ENCODE peak calls at places on chromosomes 4 and X, in four cellular contexts. M, Y, K and S are unnamed samples.

GRCh38 chrX:39985551-39985950 is 112.2 kb downstream of the BCOR start:
- DNase-seq in Y (peak), M (no peak), K (no peak), S (no peak)

GRCh38 chr4:20778896-20779295 is 78.6 kb downstream of the PACRGL start:
- DNase-seq in M (no peak), K (no peak), Y (no peak), S (no peak)

GRCh38 chr4:18366762-18367358 is 345.3 kb upstream of the LCORL start:
- DNase-seq in Y (peak), M (no peak), K (no peak), S (no peak)

GRCh38 chrX:13652256-13653021 is 502 bp upstream of the TCEANC start:
- DNase-seq in K (peak), Y (no peak), M (peak), S (no peak)

GRCh38 chr4:84235131-84235530 is 264.0 kb downstream of the NKX6-1 start:
- DNase-seq in K (no peak), M (no peak), Y (no peak), S (no peak)

GRCh38 chr4:54683616-54684346 is 26.0 kb downstream of the KIT start:
- DNase-seq in K (peak), M (peak), Y (peak), S (peak)

GRCh38 chrX:66049056-66049455 is 9.2 kb upstream of the VSIG4 start:
- DNase-seq in M (no peak), K (no peak), Y (no peak), S (no peak)

GRCh38 chr4:83569967-83570366 is 34.1 kb downstream of the GPAT3 start:
- DNase-seq in Y (no peak), M (no peak), K (no peak), S (no peak)

GRCh38 chr4:151948351-151949016 is 187.7 kb upstream of the GATB start:
- DNase-seq in M (no peak), K (no peak), Y (no peak), S (no peak)

GRCh38 chrX:153585827-153586226 is 13.1 kb downstream of the CCNQ start:
- DNase-seq in K (no peak), Y (no peak), M (no peak), S (no peak)

GRCh38 chrX:18354369-18355329 is at the start of gene SCML2:
- DNase-seq in M (no peak), Y (peak), K (peak), S (no peak)

GRCh38 chrX:118497180-118497814 is 1.7 kb downstream of the DOCK11 start:
- DNase-seq in K (no peak), Y (peak), M (no peak), S (no peak)

GRCh38 chr4:78645853-78646757 is 94.5 kb downstream of the ANXA3 start:
- DNase-seq in K (peak), M (no peak), Y (peak), S (peak)

GRCh38 chr4:178165909-178166308 is 723.7 kb upstream of the AGA start:
- DNase-seq in M (no peak), K (no peak), Y (no peak), S (no peak)

GRCh38 chr4:14084598-14084997 is 457.1 kb upstream of the BOD1L1 start:
- DNase-seq in M (no peak), K (no peak), Y (no peak), S (no peak)

GRCh38 chrX:66728818-66729271 is 90.0 kb upstream of the EDA2R start:
- DNase-seq in K (peak), M (no peak), Y (peak), S (no peak)

GRCh38 chrX:150050387-150050786 is 112.1 kb upstream of the EOLA2 start:
- DNase-seq in Y (no peak), K (peak), M (no peak), S (no peak)

GRCh38 chr4:89110986-89111832 is at the start of gene TIGD2:
- DNase-seq in K (peak), Y (peak), M (peak), S (peak)

GRCh38 chr4:185109736-185110135 is 33.3 kb upstream of the SLC25A4 start:
- DNase-seq in M (no peak), Y (no peak), K (no peak), S (no peak)

GRCh38 chr4:64718091-64718490 is 308.8 kb upstream of the TECRL start:
- DNase-seq in M (no peak), K (no peak), Y (no peak), S (no peak)

GRCh38 chr4:121138014-121138413 is 26.1 kb downstream of the TNIP3 start:
- DNase-seq in M (no peak), Y (no peak), K (no peak), S (no peak)

GRCh38 chr4:169070071-169070894 is 60.2 kb upstream of the CBR4 start:
- DNase-seq in K (no peak), M (peak), Y (peak), S (no peak)

GRCh38 chrX:134172588-134173259 is 64.3 kb upstream of the CCDC160 start:
- DNase-seq in M (no peak), Y (no peak), K (no peak), S (no peak)

GRCh38 chr4:62740296-62740695 is 1540.2 kb downstream of the ADGRL3 start:
- DNase-seq in K (no peak), Y (no peak), M (no peak), S (no peak)

GRCh38 chr4:106584590-106584989 is 216.0 kb upstream of the GIMD1 start:
- DNase-seq in M (no peak), Y (no peak), K (no peak), S (no peak)

GRCh38 chr4:174681723-174682300 is 147.2 kb downstream of the GLRA3 start:
- DNase-seq in K (peak), M (no peak), Y (no peak), S (no peak)

GRCh38 chr4:42331914-42332368 is 65.3 kb upstream of the SHISA3 start:
- DNase-seq in K (no peak), M (peak), Y (no peak), S (no peak)

GRCh38 chr4:144820706-144821105 is 174.8 kb downstream of the HHIP start:
- DNase-seq in K (no peak), Y (no peak), M (no peak), S (no peak)

GRCh38 chr4:24473309-24473721 is 111.0 kb downstream of the DHX15 start:
- DNase-seq in Y (no peak), K (peak), M (no peak), S (no peak)

GRCh38 chr4:174663254-174663653 is 141.0 kb upstream of the HPGD start:
- DNase-seq in Y (no peak), K (no peak), M (no peak), S (no peak)

GRCh38 chrX:111375747-111376146 is 36.2 kb downstream of the DCX start:
- DNase-seq in M (no peak), K (no peak), Y (no peak), S (no peak)

GRCh38 chrX:10104958-10105658 is 51.7 kb upstream of the CLCN4 start:
- DNase-seq in M (no peak), K (no peak), Y (no peak), S (no peak)

GRCh38 chr4:123417813-123418212 is 21.2 kb downstream of the SPRY1 start:
- DNase-seq in K (no peak), Y (no peak), M (no peak), S (no peak)

DNA sequence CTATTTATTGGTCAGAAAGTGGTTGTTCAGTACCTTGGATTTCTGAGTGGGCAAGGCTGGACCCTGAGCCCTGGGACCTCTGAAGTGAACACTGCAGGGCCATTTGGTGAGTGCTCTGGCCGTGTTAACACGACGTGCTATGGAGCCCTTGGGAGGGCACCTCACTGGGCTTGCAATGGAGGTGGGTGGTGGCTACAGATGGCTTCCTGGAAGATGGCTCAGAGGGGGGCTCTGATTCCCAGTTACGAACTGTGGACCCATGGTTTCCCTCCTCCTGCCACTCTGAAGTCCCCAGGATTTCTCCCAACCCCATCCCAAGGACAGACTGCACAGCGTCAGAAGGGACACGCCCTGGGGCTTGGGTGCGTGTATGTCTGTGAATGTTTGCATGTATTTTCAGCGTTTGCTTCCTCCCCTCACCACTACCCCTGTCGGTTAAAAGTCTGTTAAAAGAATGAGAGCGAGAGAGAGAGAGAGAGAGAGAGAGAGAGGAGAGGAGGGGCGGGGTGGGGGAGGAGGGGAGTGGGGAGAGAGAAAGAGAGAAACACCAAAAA is 3.7 kb upstream of the RHOH start:
- DNase-seq in Y (peak), K (no peak), M (no peak), S (no peak)
- TF ChIP-seq TCF7L2 in Y (no peak), K (no peak), M (no peak), S (no peak)

GRCh38 chr4:3405176-3405575 is 36.6 kb upstream of the HGFAC start:
- DNase-seq in K (no peak), M (no peak), Y (no peak), S (no peak)

GRCh38 chr4:3407171-3407771 is 34.5 kb upstream of the HGFAC start:
- DNase-seq in K (no peak), Y (no peak), M (no peak), S (no peak)

GRCh38 chr4:3407930-3408792 is 33.6 kb upstream of the HGFAC start:
- DNase-seq in K (no peak), Y (peak), M (no peak), S (no peak)

GRCh38 chr4:3406021-3406420 is 35.7 kb upstream of the HGFAC start:
- DNase-seq in M (no peak), K (no peak), Y (no peak), S (no peak)

GRCh38 chr4:3406431-3406830 is 35.3 kb upstream of the HGFAC start:
- DNase-seq in K (no peak), M (no peak), Y (no peak), S (no peak)
- TF ChIP-seq TCF7L2 in K (no peak), M (no peak), Y (no peak), S (no peak)

GRCh38 chrX:29662101-29662500 is 553.3 kb upstream of the MAGEB2 start:
- DNase-seq in K (no peak), Y (no peak), M (no peak), S (peak)
- TF ChIP-seq TCF7L2 in K (no peak), Y (no peak), M (no peak), S (no peak)

GRCh38 chr4:115678425-115678941 is 565.1 kb upstream of the NDST4 start:
- DNase-seq in M (no peak), Y (no peak), K (no peak), S (no peak)
- TF ChIP-seq TCF7L2 in M (no peak), Y (no peak), K (no peak), S (no peak)